ENCODE peak calls at places on chromosomes 7 and 10, in six cellular contexts. C is NCI-H1092 treated with DMSO at 0.1 percent for 48 hours, B is GM10248, X is retina, A is lung, L is spleen. P is an unnamed sample.

GRCh38 chr7:1298938-1299885 is 66.5 kb downstream of the UNCX start:
- DNase-seq in X (no peak), B (no peak), L (no peak), A (no peak), C (no peak), P (peak)

GRCh38 chr7:50449501-50449880 is 659 bp downstream of the FIGNL1 start:
- DNase-seq in X (no peak), A (no peak), L (no peak), C (peak), B (no peak), P (peak)

GRCh38 chr7:108973075-108973474 is 403.4 kb downstream of the DNAJB9 start:
- DNase-seq in L (no peak), C (peak), X (peak), B (no peak), A (no peak), P (peak)

GRCh38 chr7:18770154-18770807 is 274.7 kb downstream of the HDAC9 start:
- DNase-seq in A (no peak), C (no peak), B (no peak), L (no peak), X (peak), P (no peak)

GRCh38 chr7:53350241-53350640 is 314.8 kb downstream of the POM121L12 start:
- DNase-seq in B (no peak), A (no peak), C (peak), L (no peak), X (peak), P (peak)

GRCh38 chr10:71176661-71177060 is 35.7 kb upstream of the UNC5B start:
- DNase-seq in L (no peak), A (no peak), B (no peak), C (no peak), X (peak), P (no peak)

GRCh38 chr10:128062331-128062730 is 63.9 kb downstream of the MKI67 start:
- DNase-seq in C (no peak), B (no peak), A (no peak), X (peak), L (peak), P (no peak)

GRCh38 chr10:18556522-18557147 is 94.8 kb downstream of the NSUN6 start:
- DNase-seq in B (no peak), C (no peak), A (no peak), L (no peak), X (no peak), P (no peak)

GRCh38 chr7:7418997-7419396 is 116.7 kb downstream of the COL28A1 start:
- DNase-seq in A (no peak), L (no peak), X (no peak), B (no peak), C (no peak), P (no peak)

GRCh38 chr7:86469680-86470295 is 173.9 kb upstream of the GRM3 start:
- DNase-seq in L (no peak), X (peak), C (peak), A (peak), B (peak), P (peak)

GRCh38 chr10:1535337-1535957 is 201.9 kb downstream of the ADARB2 start:
- DNase-seq in B (no peak), L (peak), C (no peak), A (no peak), X (no peak), P (no peak)

GRCh38 chr7:49398730-49399129 is 374.7 kb upstream of the VWC2 start:
- DNase-seq in C (no peak), A (no peak), X (peak), B (no peak), L (no peak), P (no peak)

GRCh38 chr10:124339119-124339807 is 79.5 kb downstream of the OAT start:
- DNase-seq in A (no peak), L (peak), X (no peak), C (no peak), B (no peak), P (no peak)

GRCh38 chr10:133018491-133018890 is 69.2 kb upstream of the ADGRA1 start:
- DNase-seq in L (no peak), A (no peak), C (no peak), X (no peak), B (no peak), P (no peak)

GRCh38 chr10:124545346-124545745 is 83.7 kb downstream of the LHPP start:
- DNase-seq in B (no peak), C (peak), L (no peak), X (no peak), A (no peak), P (no peak)

GRCh38 chr10:81541517-81541916 is 333.5 kb upstream of the NRG3 start:
- DNase-seq in C (no peak), L (no peak), X (no peak), B (no peak), A (no peak), P (no peak)

GRCh38 chr7:150716368-150716767 is at the start of gene GIMAP1:
- DNase-seq in C (no peak), X (no peak), A (no peak), L (peak), B (no peak), P (no peak)

GRCh38 chr10:131429942-131430341 is 118.4 kb upstream of the TCERG1L start:
- DNase-seq in X (no peak), L (peak), C (no peak), A (no peak), B (no peak), P (no peak)

GRCh38 chr10:101817542-101818118 is 614 bp downstream of the OGA start:
- DNase-seq in X (peak), A (peak), L (peak), C (no peak), B (peak), P (peak)

GRCh38 chr10:110822708-110823291 is 48.9 kb upstream of the PDCD4 start:
- DNase-seq in C (peak), A (no peak), L (no peak), X (peak), B (no peak), P (no peak)

GRCh38 chr10:107232013-107232412 is 67.5 kb upstream of the SORCS1 start:
- DNase-seq in L (no peak), A (no peak), X (no peak), B (no peak), C (no peak), P (no peak)

GRCh38 chr10:83167081-83167480 is 972.2 kb upstream of the GHITM start:
- DNase-seq in C (no peak), L (no peak), A (no peak), X (no peak), B (no peak), P (no peak)

GRCh38 chr7:33459340-33459751 is 330.0 kb downstream of the BBS9 start:
- DNase-seq in X (peak), C (peak), L (no peak), A (no peak), B (no peak), P (peak)

GRCh38 chr7:100676501-100677306 is 3.2 kb downstream of the GNB2 start:
- DNase-seq in B (no peak), A (no peak), X (no peak), C (no peak), L (peak), P (no peak)

GRCh38 chr10:128926693-128927092 is 540.3 kb upstream of the MGMT start:
- DNase-seq in A (no peak), L (no peak), X (no peak), C (no peak), B (no peak), P (no peak)

GRCh38 chr10:43287056-43288007 is 20.5 kb upstream of the RASGEF1A start:
- DNase-seq in B (no peak), L (peak), X (no peak), C (no peak), A (peak), P (no peak)

GRCh38 chr7:107891619-107892366 is 810 bp downstream of the DLD start:
- DNase-seq in B (no peak), C (no peak), X (peak), L (no peak), A (no peak), P (no peak)

GRCh38 chr10:29150010-29150409 is 138.9 kb upstream of the LYZL1 start:
- DNase-seq in L (no peak), C (no peak), A (peak), X (no peak), B (no peak), P (no peak)

GRCh38 chr7:139630643-139631519 is 107.4 kb downstream of the CLEC2L start:
- DNase-seq in X (no peak), B (no peak), A (no peak), L (no peak), C (no peak), P (no peak)

GRCh38 chr10:1287493-1288480 is 231.6 kb downstream of the WDR37 start:
- DNase-seq in X (peak), A (no peak), L (no peak), C (no peak), B (no peak), P (no peak)

GRCh38 chr7:143416565-143417149 is 8.0 kb upstream of the EPHA1 start:
- DNase-seq in A (no peak), L (no peak), X (no peak), B (peak), C (peak), P (peak)

GRCh38 chr7:568681-569035 is 49.0 kb upstream of the PDGFA start:
- DNase-seq in X (no peak), A (no peak), C (no peak), B (no peak), L (no peak), P (no peak)

GRCh38 chr7:29115753-29116152 is 30.6 kb downstream of the CPVL start:
- DNase-seq in B (no peak), C (no peak), X (no peak), L (no peak), A (no peak), P (no peak)

GRCh38 chr7:22110227-22110839 is 164.6 kb upstream of the CDCA7L start:
- DNase-seq in A (peak), C (peak), X (peak), L (no peak), B (peak), P (peak)

GRCh38 chr7:8147004-8147403 is 115.0 kb downstream of the ICA1 start:
- DNase-seq in C (peak), A (no peak), L (no peak), X (no peak), B (no peak), P (no peak)

GRCh38 chr10:59753267-59753666 is at the start of gene MRLN:
- DNase-seq in B (no peak), A (no peak), C (no peak), X (peak), L (no peak), P (peak)

GRCh38 chr10:60446855-60447254 is 57.2 kb upstream of the ANK3 start:
- DNase-seq in A (no peak), X (no peak), C (no peak), L (no peak), B (no peak), P (no peak)